ENCODE peak calls at places on chromosome 9, in ten cellular contexts. Y is effector memory CD4-positive, alpha-beta T cell; J is NCI-H1105 treated with DMSO at 0.1 percent for 48 hours; G is hypothalamus; C is hippocampal formation; A is T1000; E is cardiac septum; K is globus pallidus; Q is naive B cell; R is ureter. D is an unnamed sample.

GRCh38 chr9:127769101-127769500 is 9.4 kb downstream of the SH2D3C start:
- DNase-seq in A (no peak), Q (no peak), K (no peak), R (no peak), C (no peak), G (no peak), E (no peak), J (no peak), Y (no peak), D (no peak)

GRCh38 chr9:37239224-37239859 is 119.0 kb downstream of the ZCCHC7 start:
- DNase-seq in E (no peak), Y (no peak), C (no peak), G (no peak), A (no peak), J (no peak), R (no peak), Q (no peak), K (no peak), D (no peak)

GRCh38 chr9:104750185-104750762 is 2.8 kb downstream of the NIPSNAP3A start:
- DNase-seq in C (no peak), J (no peak), E (no peak), Y (no peak), A (no peak), Q (no peak), K (no peak), G (no peak), R (no peak), D (no peak)

GRCh38 chr9:108813951-108814601 is 41.7 kb downstream of the ACTL7B start:
- DNase-seq in G (no peak), C (peak; percentile 5), Q (no peak), E (no peak), R (no peak), Y (no peak), K (peak; percentile 48), J (peak; percentile 45), A (peak; percentile 68), D (no peak)

GRCh38 chr9:117480729-117481128 is 65.9 kb upstream of the ASTN2 start:
- DNase-seq in G (no peak), A (no peak), Y (no peak), R (no peak), K (no peak), C (no peak), Q (no peak), E (no peak), J (no peak), D (no peak)

GRCh38 chr9:34289159-34289558 is 39.9 kb downstream of the KIF24 start:
- DNase-seq in J (no peak), G (no peak), E (no peak), Q (no peak), R (no peak), C (no peak), A (no peak), K (no peak), Y (no peak), D (no peak)

GRCh38 chr9:755454-756381 is 85.8 kb upstream of the DMRT1 start:
- DNase-seq in K (no peak), Q (no peak), Y (no peak), G (no peak), R (no peak), E (no peak), C (no peak), A (peak; percentile 32), J (no peak), D (peak; percentile 37)

GRCh38 chr9:92638621-92639101 is 31.3 kb downstream of the IPPK start:
- DNase-seq in C (no peak), Y (no peak), J (no peak), E (no peak), Q (no peak), K (no peak), G (no peak), R (peak; percentile 31), A (no peak), D (peak; percentile 60)

GRCh38 chr9:22079873-22080341 is 70.8 kb upstream of the CDKN2B start:
- DNase-seq in J (no peak), A (no peak), R (no peak), Q (no peak), E (no peak), K (peak; percentile 25), G (no peak), C (no peak), Y (no peak), D (peak; percentile 74)

GRCh38 chr9:34580358-34580757 is 9.2 kb downstream of the CNTFR start:
- DNase-seq in A (no peak), J (no peak), Q (no peak), E (no peak), R (no peak), Y (no peak), K (no peak), G (no peak), C (peak; percentile 26), D (no peak)

GRCh38 chr9:86795861-86796497 is 151.3 kb downstream of the GAS1 start:
- DNase-seq in C (no peak), G (no peak), E (no peak), Q (no peak), J (no peak), A (no peak), K (no peak), R (no peak), Y (no peak), D (peak; percentile 90)

GRCh38 chr9:126704157-126704941 is 90.6 kb downstream of the LMX1B start:
- DNase-seq in Q (no peak), C (no peak), R (peak; percentile 44), A (no peak), K (no peak), J (no peak), G (no peak), Y (no peak), E (no peak), D (peak; percentile 57)

GRCh38 chr9:87710448-87710847 is 15.5 kb upstream of the CTSL start:
- DNase-seq in E (no peak), A (no peak), G (no peak), Q (no peak), J (no peak), R (no peak), Y (no peak), K (no peak), C (no peak), D (no peak)

D was measured in sigmoid colon.